ENCODE peak calls at places on chromosome 19, in seven cellular contexts. A is uterus, L is body of pancreas, R is prostate gland, H is breast epithelium, Q is stomach, U is heart left ventricle. B is an unnamed sample.

GRCh38 chr19:46021531-46022041 is 1.3 kb downstream of the PGLYRP1 start:
- DNase-seq in A (no peak), L (no peak), R (peak), H (peak), Q (peak), U (no peak), B (no peak)

GRCh38 chr19:19548915-19549537 is 11.0 kb downstream of the CILP2 start:
- DNase-seq in A (no peak), L (no peak), R (no peak), H (no peak), Q (no peak), U (no peak), B (no peak)

GRCh38 chr19:35717665-35718344 is at the start of gene KMT2B:
- DNase-seq in A (no peak), L (no peak), R (no peak), H (no peak), Q (peak), U (no peak), B (no peak)

GRCh38 chr19:11306337-11306736 is 10.4 kb downstream of the TSPAN16 start:
- DNase-seq in A (no peak), L (no peak), R (no peak), H (no peak), Q (no peak), U (no peak), B (no peak)

GRCh38 chr19:29708553-29709439 is 6.3 kb downstream of the C19orf12 start:
- DNase-seq in A (no peak), L (no peak), R (no peak), H (no peak), Q (no peak), U (no peak), B (peak)

GRCh38 chr19:6100284-6100915 is 9.9 kb downstream of the RFX2 start:
- DNase-seq in A (no peak), L (peak), R (no peak), H (no peak), Q (no peak), U (no peak), B (peak)

GRCh38 chr19:18840288-18841260 is 8.8 kb downstream of the UPF1 start:
- DNase-seq in A (no peak), L (no peak), R (no peak), H (no peak), Q (no peak), U (peak), B (no peak)

GRCh38 chr19:18100710-18101109 is 3.1 kb downstream of the MAST3 start:
- DNase-seq in A (no peak), L (no peak), R (no peak), H (no peak), Q (no peak), U (no peak), B (no peak)

GRCh38 chr19:35120492-35120891 is 4.9 kb downstream of the FXYD3 start:
- DNase-seq in A (no peak), L (peak), R (no peak), H (no peak), Q (no peak), U (no peak), B (no peak)

GRCh38 chr19:44604241-44604640 is 9.1 kb upstream of the IGSF23 start:
- DNase-seq in A (no peak), L (no peak), R (no peak), H (no peak), Q (no peak), U (no peak), B (no peak)

GRCh38 chr19:10417598-10418280 is 2.6 kb upstream of the PDE4A start:
- DNase-seq in A (no peak), L (no peak), R (no peak), H (no peak), Q (no peak), U (no peak), B (no peak)

GRCh38 chr19:13795595-13796300 is 505 bp downstream of the ZSWIM4 start:
- DNase-seq in A (no peak), L (peak), R (peak), H (peak), Q (no peak), U (no peak), B (no peak)

GRCh38 chr19:1157931-1158884 is 15.9 kb downstream of the SBNO2 start:
- DNase-seq in A (no peak), L (no peak), R (no peak), H (no peak), Q (no peak), U (no peak), B (no peak)

GRCh38 chr19:1162404-1163282 is 11.4 kb downstream of the SBNO2 start:
- DNase-seq in A (no peak), L (no peak), R (no peak), H (no peak), Q (no peak), U (no peak), B (no peak)

GRCh38 chr19:1158885-1159448 is 15.1 kb downstream of the SBNO2 start:
- DNase-seq in A (no peak), L (no peak), R (no peak), H (no peak), Q (no peak), U (no peak), B (no peak)

GRCh38 chr19:1161716-1162115 is 12.4 kb downstream of the SBNO2 start:
- DNase-seq in A (no peak), L (peak), R (no peak), H (no peak), Q (peak), U (no peak), B (no peak)

DNA sequence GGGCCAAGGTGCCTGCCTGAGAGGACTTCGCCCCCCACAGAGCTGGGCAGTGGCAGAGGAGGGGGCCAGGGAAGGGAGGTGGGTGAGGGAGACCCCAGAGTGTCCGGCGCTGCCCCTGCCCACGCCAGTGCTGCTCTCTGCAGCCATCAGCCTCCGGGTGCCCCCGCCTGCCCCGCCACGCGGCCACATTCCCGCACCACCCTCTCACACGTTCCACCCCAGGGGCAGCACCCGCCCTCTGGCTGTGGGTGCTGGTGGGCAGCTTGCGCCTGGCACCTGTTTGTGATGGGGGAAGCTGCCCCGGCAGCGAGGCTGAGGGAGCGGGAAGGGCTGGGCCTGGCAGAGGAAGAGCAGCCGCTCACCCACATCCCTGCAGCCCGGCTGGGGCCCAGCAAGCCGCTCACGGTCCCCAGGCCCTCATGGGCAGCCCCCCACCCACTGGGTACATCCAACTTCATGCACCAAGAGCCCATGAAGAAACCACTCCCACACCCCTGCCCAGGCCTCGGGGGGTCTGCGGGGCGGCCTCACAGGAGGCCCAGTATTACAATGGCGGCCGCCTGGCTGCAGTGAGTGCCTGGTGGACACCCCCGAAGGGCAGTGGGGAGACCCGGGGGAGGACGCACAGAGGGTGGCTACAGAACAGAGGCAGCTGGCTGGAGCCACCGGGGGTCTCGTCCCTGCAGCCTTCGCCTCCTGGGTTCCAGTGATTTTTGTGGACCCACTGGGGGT is 14.0 kb downstream of the SBNO2 start:
- DNase-seq in A (no peak), L (no peak), R (no peak), H (no peak), Q (no peak), U (no peak), B (no peak)
- TF ChIP-seq POLR2A in A (no peak), L (no peak), R (no peak), H (no peak), Q (no peak), U (no peak), B (no peak)

GRCh38 chr19:48613852-48614435 is 932 bp downstream of the FAM83E start:
- DNase-seq in A (no peak), L (no peak), R (no peak), H (no peak), Q (no peak), U (no peak), B (no peak)
- TF ChIP-seq POLR2A in A (no peak), L (no peak), R (no peak), H (no peak), Q (no peak), U (no peak), B (no peak)

DNA sequence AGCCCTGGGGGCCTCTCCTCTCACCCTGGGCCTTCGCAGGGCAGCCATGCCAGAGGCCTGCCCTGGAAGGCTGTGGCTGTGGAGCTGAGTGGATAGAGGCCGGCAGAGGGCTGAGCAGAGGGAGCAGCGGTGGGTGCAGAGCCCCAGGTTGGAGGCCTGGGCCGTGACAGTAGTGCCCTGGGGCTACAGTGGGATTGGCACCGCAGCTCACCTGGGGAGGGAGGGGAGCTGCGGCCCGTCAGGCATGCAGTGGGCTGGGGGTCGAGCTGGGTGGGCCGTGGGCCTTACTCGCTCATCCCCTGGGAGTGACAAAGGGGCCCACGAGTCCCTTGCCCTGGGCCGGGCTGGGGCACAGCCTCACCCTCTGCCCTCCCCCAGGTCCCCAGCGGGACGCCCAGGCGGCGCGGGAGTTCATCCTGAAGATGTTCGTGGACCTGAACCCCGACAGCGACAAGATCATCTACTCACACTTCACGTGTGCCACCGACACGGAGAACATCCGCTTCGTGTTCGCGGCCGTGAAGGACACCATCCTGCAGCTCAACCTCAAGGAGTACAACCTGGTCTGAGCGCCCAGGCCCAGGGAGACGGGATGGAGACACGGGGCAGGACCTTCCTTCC is 15.1 kb upstream of the GNA15 start:
- DNase-seq in A (no peak), L (no peak), R (no peak), H (no peak), Q (no peak), U (peak), B (no peak)
- TF ChIP-seq POLR2A in A (no peak), L (no peak), R (no peak), H (no peak), Q (no peak), U (no peak), B (no peak)

GRCh38 chr19:48479686-48480085 is 10.5 kb downstream of the CYTH2 start:
- DNase-seq in A (no peak), L (no peak), R (no peak), H (no peak), Q (no peak), U (peak), B (no peak)

GRCh38 chr19:48481191-48481500 is 12.0 kb downstream of the CYTH2 start:
- DNase-seq in A (no peak), L (no peak), R (no peak), H (no peak), Q (no peak), U (no peak), B (no peak)

GRCh38 chr19:48480151-48480475 is 10.9 kb downstream of the CYTH2 start:
- DNase-seq in A (peak), L (peak), R (peak), H (no peak), Q (peak), U (peak), B (peak)

GRCh38 chr19:48481846-48482639 is 12.9 kb downstream of the CYTH2 start:
- DNase-seq in A (no peak), L (no peak), R (no peak), H (no peak), Q (no peak), U (peak), B (no peak)

DNA sequence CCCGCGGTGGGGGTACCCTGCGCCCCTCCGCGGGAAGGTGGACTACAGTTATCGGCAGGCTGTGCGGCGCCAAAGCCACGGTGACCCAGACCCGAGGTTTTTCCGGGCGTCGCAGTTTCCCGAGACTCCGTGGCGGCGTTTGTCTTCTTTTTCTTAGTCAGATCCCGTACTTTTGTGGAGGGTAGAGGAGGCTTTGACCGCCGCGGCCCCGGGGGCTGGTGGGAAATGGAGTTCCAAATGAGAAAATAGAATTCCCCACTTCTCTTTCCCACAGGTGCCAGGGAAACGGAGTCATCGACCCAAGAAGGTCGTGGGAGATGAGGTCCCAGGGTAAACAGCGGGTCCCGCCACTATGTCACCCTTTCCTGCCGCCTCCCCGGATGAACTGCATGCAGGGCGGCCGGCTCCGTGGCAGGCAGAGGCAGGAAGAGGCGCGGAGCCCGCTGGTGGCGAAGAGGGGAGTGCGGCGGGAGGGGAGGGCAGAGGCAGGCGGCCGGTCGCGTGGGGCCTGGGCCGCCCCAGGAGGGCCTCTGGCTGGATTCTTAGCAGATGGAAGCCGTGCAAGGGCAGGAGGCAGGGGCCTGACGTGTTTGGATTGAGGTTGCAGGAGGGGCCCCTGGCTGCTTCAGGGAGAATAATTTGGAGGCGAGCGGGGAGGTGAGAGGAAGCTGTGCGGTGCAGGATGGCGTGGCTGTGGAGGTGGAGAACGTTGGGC is 11.5 kb downstream of the CYTH2 start:
- DNase-seq in A (peak), L (peak), R (no peak), H (no peak), Q (no peak), U (peak), B (peak)
- TF ChIP-seq POLR2A in A (no peak), L (no peak), R (peak), H (no peak), Q (no peak), U (no peak), B (no peak)

GRCh38 chr19:23070353-23070781 is 46.5 kb upstream of the ZNF730 start:
- DNase-seq in A (peak), L (peak), R (no peak), H (peak), Q (no peak), U (no peak), B (no peak)

GRCh38 chr19:23071087-23071511 is 45.7 kb upstream of the ZNF730 start:
- DNase-seq in A (no peak), L (no peak), R (peak), H (peak), Q (no peak), U (peak), B (no peak)

GRCh38 chr19:23075031-23075733 is 41.6 kb upstream of the ZNF730 start:
- DNase-seq in A (peak), L (peak), R (peak), H (peak), Q (no peak), U (peak), B (no peak)
- TF ChIP-seq POLR2A in A (no peak), L (no peak), R (no peak), H (no peak), Q (no peak), U (no peak), B (no peak)

GRCh38 chr19:50511069-50511822 is at the start of gene JOSD2:
- DNase-seq in A (peak), L (peak), R (peak), H (peak), Q (peak), U (peak), B (peak)
- TF ChIP-seq POLR2A in A (peak), L (peak), R (peak), H (no peak), Q (no peak), U (no peak), B (no peak)

GRCh38 chr19:572891-573825 is 762 bp downstream of the BSG start:
- DNase-seq in A (peak), L (peak), R (no peak), H (peak), Q (peak), U (peak), B (no peak)
- TF ChIP-seq POLR2A in A (no peak), L (no peak), R (no peak), H (no peak), Q (no peak), U (no peak), B (no peak)